ENCODE peak calls at places on chromosome 3, in eight cellular contexts. One of them, this sample, is unnamed.

GRCh38 chr3:177538064-177538742 is 340.9 kb upstream of the TBL1XR1 start:
- DNase-seq in A549: no peak
- DNase-seq in AG09309: no peak
- DNase-seq in GM06990: no peak
- DNase-seq in AG04450: no peak
- DNase-seq in fibroblast of mammary gland: peak
- DNase-seq in fibroblast of the aortic adventitia: peak
- DNase-seq in Caco-2: no peak
- DNase-seq in this sample: no peak

GRCh38 chr3:194274424-194275085 is 76.6 kb downstream of the CPN2 start:
- DNase-seq in fibroblast of mammary gland: peak
- DNase-seq in fibroblast of the aortic adventitia: no peak
- DNase-seq in GM06990: no peak
- DNase-seq in AG09309: no peak
- DNase-seq in A549: no peak
- DNase-seq in Caco-2: no peak
- DNase-seq in AG04450: no peak
- DNase-seq in this sample: no peak

GRCh38 chr3:124019291-124019690 is 27.4 kb upstream of the ROPN1 start:
- DNase-seq in Caco-2: no peak
- DNase-seq in AG09309: no peak
- DNase-seq in fibroblast of mammary gland: no peak
- DNase-seq in GM06990: no peak
- DNase-seq in AG04450: no peak
- DNase-seq in fibroblast of the aortic adventitia: no peak
- DNase-seq in A549: no peak
- DNase-seq in this sample: no peak

GRCh38 chr3:193879864-193880242 is 256.1 kb upstream of the HES1 start:
- DNase-seq in A549: no peak
- DNase-seq in fibroblast of mammary gland: no peak
- DNase-seq in AG04450: no peak
- DNase-seq in Caco-2: no peak
- DNase-seq in AG09309: no peak
- DNase-seq in GM06990: no peak
- DNase-seq in fibroblast of the aortic adventitia: no peak
- DNase-seq in this sample: no peak

GRCh38 chr3:172447611-172448579 is at the start of gene GHSR:
- DNase-seq in A549: no peak
- DNase-seq in fibroblast of mammary gland: no peak
- DNase-seq in Caco-2: no peak
- DNase-seq in GM06990: no peak
- DNase-seq in AG04450: no peak
- DNase-seq in fibroblast of the aortic adventitia: no peak
- DNase-seq in AG09309: no peak
- DNase-seq in this sample: no peak

GRCh38 chr3:129606522-129607390 is at the start of gene PLXND1:
- DNase-seq in AG09309: no peak
- DNase-seq in Caco-2: peak
- DNase-seq in fibroblast of mammary gland: peak
- DNase-seq in fibroblast of the aortic adventitia: peak
- DNase-seq in A549: peak
- DNase-seq in GM06990: no peak
- DNase-seq in AG04450: no peak
- DNase-seq in this sample: peak

GRCh38 chr3:197597335-197597734 is 41.6 kb upstream of the BDH1 start:
- DNase-seq in AG09309: no peak
- DNase-seq in Caco-2: peak
- DNase-seq in fibroblast of the aortic adventitia: no peak
- DNase-seq in A549: no peak
- DNase-seq in fibroblast of mammary gland: no peak
- DNase-seq in GM06990: no peak
- DNase-seq in AG04450: no peak
- DNase-seq in this sample: no peak

GRCh38 chr3:45647148-45647619 is 42.0 kb upstream of the SACM1L start:
- DNase-seq in fibroblast of mammary gland: peak
- DNase-seq in AG09309: peak
- DNase-seq in GM06990: no peak
- DNase-seq in A549: peak
- DNase-seq in fibroblast of the aortic adventitia: peak
- DNase-seq in Caco-2: no peak
- DNase-seq in AG04450: peak
- DNase-seq in this sample: peak

GRCh38 chr3:76551739-76552138 is 488.2 kb upstream of the ROBO2 start:
- DNase-seq in GM06990: no peak
- DNase-seq in fibroblast of mammary gland: no peak
- DNase-seq in Caco-2: no peak
- DNase-seq in A549: no peak
- DNase-seq in AG04450: no peak
- DNase-seq in AG09309: no peak
- DNase-seq in fibroblast of the aortic adventitia: no peak
- DNase-seq in this sample: no peak

GRCh38 chr3:18438586-18438985 is 13.4 kb upstream of the SATB1 start:
- DNase-seq in Caco-2: no peak
- DNase-seq in A549: no peak
- DNase-seq in AG04450: no peak
- DNase-seq in fibroblast of mammary gland: no peak
- DNase-seq in AG09309: no peak
- DNase-seq in GM06990: no peak
- DNase-seq in fibroblast of the aortic adventitia: no peak
- DNase-seq in this sample: no peak

GRCh38 chr3:20573175-20573574 is 387.2 kb upstream of the SGO1 start:
- DNase-seq in fibroblast of mammary gland: peak
- DNase-seq in A549: no peak
- DNase-seq in AG09309: peak
- DNase-seq in fibroblast of the aortic adventitia: peak
- DNase-seq in AG04450: no peak
- DNase-seq in Caco-2: no peak
- DNase-seq in GM06990: no peak
- DNase-seq in this sample: no peak

DNA sequence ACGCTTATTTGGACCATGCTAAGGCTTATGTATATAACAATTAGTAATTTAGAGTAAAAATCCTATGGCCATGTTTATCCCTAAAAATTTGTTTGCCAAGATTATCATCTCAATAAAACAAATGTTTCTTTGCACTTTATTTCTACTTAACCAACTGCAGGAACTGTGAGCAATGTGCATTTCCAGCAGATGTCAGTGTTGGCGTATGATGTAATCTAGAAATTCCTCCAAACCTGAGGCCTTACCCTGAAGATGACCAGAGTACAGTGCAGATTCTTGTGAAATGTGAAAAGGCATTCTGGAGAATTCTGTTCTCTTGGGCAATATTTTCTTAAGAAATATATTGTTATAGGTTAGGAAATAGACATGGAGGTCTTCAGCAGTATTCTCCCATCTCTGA is 205.9 kb downstream of the MBNL1 start:
- DNase-seq in AG04450: no peak
- DNase-seq in Caco-2: peak
- DNase-seq in AG09309: peak
- DNase-seq in GM06990: peak
- DNase-seq in fibroblast of the aortic adventitia: peak
- DNase-seq in fibroblast of mammary gland: peak
- DNase-seq in A549: peak
- DNase-seq in this sample: peak
- TF ChIP-seq CTCF in AG04450: peak
- TF ChIP-seq CTCF in Caco-2: peak
- TF ChIP-seq CTCF in AG09309: peak
- TF ChIP-seq CTCF in GM06990: peak
- TF ChIP-seq CTCF in fibroblast of the aortic adventitia: peak
- TF ChIP-seq CTCF in fibroblast of mammary gland: peak
- TF ChIP-seq CTCF in A549: peak
- TF ChIP-seq CTCF in this sample: peak

GRCh38 chr3:189786479-189787064 is 155.4 kb downstream of the TP63 start:
- DNase-seq in fibroblast of the aortic adventitia: no peak
- DNase-seq in fibroblast of mammary gland: no peak
- DNase-seq in A549: no peak
- DNase-seq in Caco-2: no peak
- DNase-seq in GM06990: no peak
- DNase-seq in AG04450: no peak
- DNase-seq in AG09309: no peak
- DNase-seq in this sample: no peak
- TF ChIP-seq CTCF in fibroblast of the aortic adventitia: no peak
- TF ChIP-seq CTCF in fibroblast of mammary gland: peak
- TF ChIP-seq CTCF in A549: no peak
- TF ChIP-seq CTCF in Caco-2: peak
- TF ChIP-seq CTCF in GM06990: no peak
- TF ChIP-seq CTCF in AG04450: no peak
- TF ChIP-seq CTCF in AG09309: no peak
- TF ChIP-seq CTCF in this sample: peak

DNA sequence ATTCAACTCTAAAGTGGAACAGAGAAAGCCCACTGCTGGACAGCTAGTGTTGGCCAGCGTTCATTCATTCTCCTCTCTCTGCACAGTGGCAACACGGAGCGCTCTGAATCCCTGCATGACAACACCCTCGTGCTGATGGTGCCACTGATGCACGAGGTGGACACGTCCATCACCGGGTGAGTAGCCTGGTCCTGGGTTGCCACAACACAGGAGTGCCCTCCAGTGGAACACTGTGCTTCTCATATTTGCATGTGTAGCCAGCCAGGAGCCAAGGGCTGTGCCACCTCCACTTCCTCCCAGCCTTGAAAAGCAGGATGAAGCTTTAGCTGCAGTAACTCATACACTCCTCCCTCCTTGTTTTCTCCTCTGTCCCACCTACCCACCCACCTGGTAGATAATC is 120.0 kb upstream of the CTDSPL start:
- DNase-seq in AG04450: no peak
- DNase-seq in fibroblast of mammary gland: peak
- DNase-seq in GM06990: no peak
- DNase-seq in A549: peak
- DNase-seq in fibroblast of the aortic adventitia: no peak
- DNase-seq in AG09309: no peak
- DNase-seq in Caco-2: peak
- DNase-seq in this sample: peak
- TF ChIP-seq CTCF in AG04450: no peak
- TF ChIP-seq CTCF in fibroblast of mammary gland: peak
- TF ChIP-seq CTCF in GM06990: no peak
- TF ChIP-seq CTCF in A549: peak
- TF ChIP-seq CTCF in fibroblast of the aortic adventitia: no peak
- TF ChIP-seq CTCF in AG09309: peak
- TF ChIP-seq CTCF in Caco-2: no peak
- TF ChIP-seq CTCF in this sample: no peak

GRCh38 chr3:12100784-12101183 is 57.9 kb downstream of the TIMP4 start:
- DNase-seq in AG09309: no peak
- DNase-seq in AG04450: no peak
- DNase-seq in fibroblast of mammary gland: no peak
- DNase-seq in GM06990: no peak
- DNase-seq in Caco-2: no peak
- DNase-seq in A549: no peak
- DNase-seq in fibroblast of the aortic adventitia: no peak
- DNase-seq in this sample: no peak

GRCh38 chr3:12097972-12098371 is 60.7 kb downstream of the TIMP4 start:
- DNase-seq in fibroblast of the aortic adventitia: no peak
- DNase-seq in GM06990: no peak
- DNase-seq in fibroblast of mammary gland: peak
- DNase-seq in AG04450: no peak
- DNase-seq in Caco-2: no peak
- DNase-seq in AG09309: no peak
- DNase-seq in A549: no peak
- DNase-seq in this sample: no peak

GRCh38 chr3:12098400-12098799 is 60.3 kb downstream of the TIMP4 start:
- DNase-seq in AG04450: no peak
- DNase-seq in fibroblast of the aortic adventitia: no peak
- DNase-seq in AG09309: no peak
- DNase-seq in Caco-2: no peak
- DNase-seq in GM06990: no peak
- DNase-seq in A549: no peak
- DNase-seq in fibroblast of mammary gland: no peak
- DNase-seq in this sample: no peak
- TF ChIP-seq CTCF in AG04450: no peak
- TF ChIP-seq CTCF in fibroblast of the aortic adventitia: no peak
- TF ChIP-seq CTCF in AG09309: no peak
- TF ChIP-seq CTCF in Caco-2: no peak
- TF ChIP-seq CTCF in GM06990: no peak
- TF ChIP-seq CTCF in A549: no peak
- TF ChIP-seq CTCF in fibroblast of mammary gland: no peak
- TF ChIP-seq CTCF in this sample: no peak

GRCh38 chr3:111690242-111690641 is 95.1 kb upstream of the ZBED2 start:
- DNase-seq in fibroblast of the aortic adventitia: peak
- DNase-seq in A549: no peak
- DNase-seq in AG09309: peak
- DNase-seq in fibroblast of mammary gland: peak
- DNase-seq in GM06990: peak
- DNase-seq in AG04450: no peak
- DNase-seq in Caco-2: no peak
- DNase-seq in this sample: no peak

GRCh38 chr3:111688190-111688800 is 93.1 kb upstream of the ZBED2 start:
- DNase-seq in Caco-2: peak
- DNase-seq in AG04450: no peak
- DNase-seq in AG09309: no peak
- DNase-seq in GM06990: no peak
- DNase-seq in fibroblast of the aortic adventitia: no peak
- DNase-seq in fibroblast of mammary gland: no peak
- DNase-seq in A549: no peak
- DNase-seq in this sample: no peak

GRCh38 chr3:111692593-111693552 is 97.7 kb upstream of the ZBED2 start:
- DNase-seq in Caco-2: no peak
- DNase-seq in fibroblast of the aortic adventitia: no peak
- DNase-seq in fibroblast of mammary gland: no peak
- DNase-seq in AG04450: no peak
- DNase-seq in A549: no peak
- DNase-seq in GM06990: no peak
- DNase-seq in AG09309: no peak
- DNase-seq in this sample: no peak

GRCh38 chr3:111694471-111694870 is 99.3 kb upstream of the ZBED2 start:
- DNase-seq in Caco-2: no peak
- DNase-seq in AG04450: no peak
- DNase-seq in A549: no peak
- DNase-seq in GM06990: no peak
- DNase-seq in fibroblast of mammary gland: no peak
- DNase-seq in AG09309: no peak
- DNase-seq in fibroblast of the aortic adventitia: no peak
- DNase-seq in this sample: no peak

GRCh38 chr3:111691293-111691909 is 96.3 kb upstream of the ZBED2 start:
- DNase-seq in fibroblast of the aortic adventitia: peak
- DNase-seq in AG09309: no peak
- DNase-seq in A549: peak
- DNase-seq in AG04450: no peak
- DNase-seq in fibroblast of mammary gland: peak
- DNase-seq in GM06990: no peak
- DNase-seq in Caco-2: peak
- DNase-seq in this sample: no peak
- TF ChIP-seq CTCF in fibroblast of the aortic adventitia: peak
- TF ChIP-seq CTCF in AG09309: peak
- TF ChIP-seq CTCF in A549: peak
- TF ChIP-seq CTCF in AG04450: peak
- TF ChIP-seq CTCF in fibroblast of mammary gland: peak
- TF ChIP-seq CTCF in GM06990: peak
- TF ChIP-seq CTCF in Caco-2: peak
- TF ChIP-seq CTCF in this sample: no peak

GRCh38 chr3:96416549-96417255 is 397.7 kb upstream of the EPHA6 start:
- DNase-seq in AG09309: no peak
- DNase-seq in GM06990: no peak
- DNase-seq in Caco-2: no peak
- DNase-seq in A549: no peak
- DNase-seq in fibroblast of the aortic adventitia: no peak
- DNase-seq in fibroblast of mammary gland: no peak
- DNase-seq in AG04450: no peak
- DNase-seq in this sample: no peak
- TF ChIP-seq CTCF in AG09309: no peak
- TF ChIP-seq CTCF in GM06990: no peak
- TF ChIP-seq CTCF in Caco-2: no peak
- TF ChIP-seq CTCF in A549: no peak
- TF ChIP-seq CTCF in fibroblast of the aortic adventitia: no peak
- TF ChIP-seq CTCF in fibroblast of mammary gland: no peak
- TF ChIP-seq CTCF in AG04450: no peak
- TF ChIP-seq CTCF in this sample: no peak

This sample was measured in Calu3.